ENCODE peak calls at places on chromosomes 5 and 9, in four cellular contexts. Y is A549, N is GM12878, V is IMR-90. S is an unnamed sample.

GRCh38 chr5:73311291-73312110 is 137.1 kb downstream of the FOXD1 start:
- DNase-seq in N (no peak), Y (peak; percentile 23), V (peak; percentile 92), S (peak; percentile 26)

GRCh38 chr5:149228610-149229297 is 42.9 kb upstream of the AFAP1L1 start:
- DNase-seq in Y (peak; percentile 85), V (peak; percentile 92), N (no peak), S (peak; percentile 56)

GRCh38 chr5:92364986-92365550 is 982.0 kb upstream of the ARRDC3 start:
- DNase-seq in N (no peak), Y (no peak), V (peak; percentile 23), S (no peak)

GRCh38 chr9:37732086-37732744 is 21.4 kb upstream of the TRMT10B start:
- DNase-seq in N (no peak), Y (no peak), V (no peak), S (no peak)

GRCh38 chr9:91502475-91502874 is 78.8 kb upstream of the NFIL3 start:
- DNase-seq in N (no peak), V (no peak), Y (no peak), S (no peak)

GRCh38 chr9:90838761-90839160 is 37.1 kb downstream of the SYK start:
- DNase-seq in N (no peak), V (no peak), Y (no peak), S (no peak)

GRCh38 chr9:121937248-121937647 is 155.9 kb downstream of the TTLL11 start:
- DNase-seq in V (no peak), N (no peak), Y (no peak), S (no peak)

GRCh38 chr9:121303456-121304451 is 35.8 kb downstream of the GSN start:
- DNase-seq in N (no peak), V (no peak), Y (peak; percentile 64), S (no peak)

GRCh38 chr5:172943906-172944305 is 15.3 kb upstream of the RPL26L1 start:
- DNase-seq in Y (no peak), V (no peak), N (no peak), S (no peak)

GRCh38 chr5:25285116-25285515 is 640.3 kb upstream of the CDH10 start:
- DNase-seq in Y (no peak), N (no peak), V (no peak), S (no peak)

GRCh38 chr5:122089614-122090013 is 11.6 kb upstream of the LOX start:
- DNase-seq in Y (no peak), V (peak; percentile 94), N (no peak), S (no peak)

GRCh38 chr5:122091942-122092600 is 14.0 kb upstream of the LOX start:
- DNase-seq in Y (peak; percentile 20), V (peak; percentile 77), N (no peak), S (peak; percentile 34)

GRCh38 chr5:122093415-122093814 is 15.4 kb upstream of the LOX start:
- DNase-seq in Y (no peak), N (no peak), V (peak; percentile 95), S (no peak)

GRCh38 chr5:122085041-122085440 is 7.0 kb upstream of the LOX start:
- DNase-seq in V (no peak), Y (no peak), N (no peak), S (no peak)

DNA sequence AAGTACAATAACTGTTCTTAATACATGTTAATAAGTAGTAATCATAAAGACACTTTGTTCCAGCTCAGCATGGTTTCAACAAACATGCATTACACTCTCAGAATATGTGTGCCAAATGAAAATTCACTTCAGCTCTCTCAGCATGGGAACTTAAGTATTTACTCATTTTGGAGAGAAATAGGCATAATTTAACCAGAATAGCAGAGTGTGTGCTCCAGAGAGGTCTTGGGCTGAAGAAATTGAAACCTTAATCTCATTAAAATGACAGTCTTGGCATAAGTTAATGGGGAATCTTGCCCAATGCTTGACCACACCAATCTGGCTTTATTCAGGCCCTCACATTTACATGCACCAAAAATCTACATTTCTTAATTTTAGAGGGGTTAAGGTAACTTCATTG is 11.0 kb upstream of the LOX start:
- DNase-seq in V (no peak), N (no peak), Y (no peak), S (no peak)
- TF ChIP-seq BHLHE40 in V (no peak), N (no peak), Y (no peak), S (no peak)

GRCh38 chr9:133355881-133356357 is 368 bp downstream of the SURF1 start:
- DNase-seq in Y (no peak), N (no peak), V (no peak), S (no peak)

GRCh38 chr9:133354766-133355165 is 1.5 kb downstream of the SURF1 start:
- DNase-seq in Y (no peak), V (no peak), N (no peak), S (no peak)

GRCh38 chr9:133357656-133358055 is 1.3 kb downstream of the SURF2 start:
- DNase-seq in Y (no peak), N (no peak), V (no peak), S (no peak)

GRCh38 chr9:133353548-133353947 is 2.7 kb downstream of the SURF1 start:
- DNase-seq in Y (no peak), N (no peak), V (no peak), S (no peak)

GRCh38 chr9:133356391-133357091 is at the start of the genes SURF1 and SURF2:
- DNase-seq in Y (peak; percentile 76), N (no peak), V (peak; percentile 66), S (peak; percentile 86)
- TF ChIP-seq BHLHE40 in Y (no peak), N (peak; percentile 84), V (no peak), S (no peak)

GRCh38 chr5:6792911-6793451 is 79.7 kb downstream of the TENT4A start:
- DNase-seq in Y (no peak), N (no peak), V (no peak), S (no peak)

GRCh38 chr5:6788956-6789649 is 75.9 kb downstream of the TENT4A start:
- DNase-seq in Y (no peak), V (no peak), N (no peak), S (no peak)

GRCh38 chr5:6790346-6790865 is 77.2 kb downstream of the TENT4A start:
- DNase-seq in N (no peak), V (no peak), Y (no peak), S (no peak)

GRCh38 chr5:6792376-6792775 is 79.1 kb downstream of the TENT4A start:
- DNase-seq in V (no peak), N (no peak), Y (no peak), S (no peak)

GRCh38 chr5:6791031-6791577 is 77.9 kb downstream of the TENT4A start:
- DNase-seq in N (no peak), Y (no peak), V (no peak), S (no peak)
- TF ChIP-seq BHLHE40 in N (no peak), Y (no peak), V (no peak), S (no peak)

GRCh38 chr9:100096378-100096916 is 2.4 kb downstream of the ERP44 start:
- DNase-seq in N (no peak), V (no peak), Y (no peak), S (no peak)

GRCh38 chr9:100099722-100100042 is 639 bp downstream of the INVS start:
- DNase-seq in N (no peak), Y (no peak), V (no peak), S (peak; percentile 17)

GRCh38 chr9:100098887-100099721 is at the start of the genes ERP44 and INVS:
- DNase-seq in V (peak; percentile 99), N (peak; percentile 97), Y (peak; percentile 99), S (peak; percentile 89)

GRCh38 chr9:100100268-100100667 is 1.2 kb downstream of the INVS start:
- DNase-seq in V (no peak), N (no peak), Y (no peak), S (no peak)

DNA sequence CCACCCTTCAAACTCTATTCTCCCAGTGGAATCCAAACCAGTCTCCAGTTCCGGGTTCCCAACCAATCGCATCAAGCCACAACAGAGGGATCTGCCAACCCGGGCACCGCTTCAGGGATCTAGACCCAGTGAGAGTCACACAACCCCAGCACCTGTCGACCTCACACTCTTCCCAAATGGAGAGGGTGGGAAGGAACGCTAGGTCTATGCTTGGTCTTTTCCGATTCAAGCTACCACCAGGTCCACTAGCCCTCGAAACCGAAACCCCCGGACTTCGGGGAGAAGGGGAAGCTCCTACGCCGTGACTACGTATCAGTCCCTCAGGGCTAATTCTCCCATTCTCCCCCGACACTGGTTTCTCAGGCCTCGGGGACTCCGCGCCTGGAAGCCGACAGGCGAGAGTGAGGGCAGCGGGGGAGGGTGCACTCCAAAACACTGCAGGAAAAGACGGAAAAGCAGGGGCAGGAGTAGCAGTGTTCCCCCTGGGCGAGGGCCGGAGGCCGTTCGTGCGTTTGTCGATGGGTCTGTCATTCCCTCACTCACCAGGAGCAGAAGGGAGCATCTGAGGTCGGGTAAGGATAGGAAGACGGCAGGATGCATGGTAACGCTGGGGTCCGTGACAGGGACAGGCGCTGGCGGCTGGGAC is 436 bp downstream of the ERP44 start:
- DNase-seq in Y (peak; percentile 71), V (peak; percentile 54), N (no peak), S (peak; percentile 49)
- TF ChIP-seq BHLHE40 in Y (no peak), V (no peak), N (no peak), S (no peak)

DNA sequence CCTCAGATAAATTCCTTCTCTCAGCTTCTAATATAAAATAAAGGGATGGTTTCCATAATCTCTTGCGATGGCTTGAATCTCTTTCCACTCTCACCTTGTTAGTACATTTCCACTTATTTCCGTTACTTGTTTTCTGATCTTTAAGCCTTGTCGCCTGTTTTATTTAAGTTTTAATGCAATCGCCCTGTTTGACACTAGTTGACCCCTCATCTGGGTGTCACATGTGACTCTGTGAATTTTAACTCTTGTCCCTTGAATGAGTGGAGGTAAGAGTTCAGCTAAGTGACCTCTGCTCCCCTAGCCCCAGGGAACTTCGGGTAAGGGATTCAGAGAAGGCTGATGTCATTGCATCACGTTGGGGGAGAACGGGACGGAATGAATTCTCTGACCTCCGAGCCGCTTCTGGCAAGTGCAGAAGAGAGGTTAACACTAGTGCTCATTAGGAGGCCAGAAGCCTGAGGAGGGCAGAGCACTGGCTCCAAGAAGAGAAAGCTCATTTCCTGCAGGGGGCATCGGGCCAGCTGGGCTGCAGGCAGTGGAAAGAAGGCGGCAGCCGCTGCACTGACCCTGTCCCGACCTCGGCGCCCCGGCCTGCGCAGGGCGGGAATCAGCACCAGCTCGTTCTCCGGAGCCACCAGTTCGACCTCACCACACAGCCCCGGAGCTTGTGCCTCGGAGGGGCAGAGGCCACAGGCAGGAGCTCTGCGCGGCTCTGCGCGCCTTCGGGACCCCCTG is 569 bp downstream of the HINT2 start:
- DNase-seq in V (peak; percentile 41), N (no peak), Y (peak; percentile 72), S (peak; percentile 53)
- TF ChIP-seq BHLHE40 in V (no peak), N (no peak), Y (no peak), S (no peak)

GRCh38 chr9:5778799-5779198 is 54.1 kb downstream of the ERMP1 start:
- DNase-seq in N (no peak), Y (peak; percentile 31), V (no peak), S (no peak)

GRCh38 chr9:5767968-5768932 is 64.7 kb downstream of the ERMP1 start:
- DNase-seq in V (no peak), N (peak; percentile 66), Y (no peak), S (no peak)

DNA sequence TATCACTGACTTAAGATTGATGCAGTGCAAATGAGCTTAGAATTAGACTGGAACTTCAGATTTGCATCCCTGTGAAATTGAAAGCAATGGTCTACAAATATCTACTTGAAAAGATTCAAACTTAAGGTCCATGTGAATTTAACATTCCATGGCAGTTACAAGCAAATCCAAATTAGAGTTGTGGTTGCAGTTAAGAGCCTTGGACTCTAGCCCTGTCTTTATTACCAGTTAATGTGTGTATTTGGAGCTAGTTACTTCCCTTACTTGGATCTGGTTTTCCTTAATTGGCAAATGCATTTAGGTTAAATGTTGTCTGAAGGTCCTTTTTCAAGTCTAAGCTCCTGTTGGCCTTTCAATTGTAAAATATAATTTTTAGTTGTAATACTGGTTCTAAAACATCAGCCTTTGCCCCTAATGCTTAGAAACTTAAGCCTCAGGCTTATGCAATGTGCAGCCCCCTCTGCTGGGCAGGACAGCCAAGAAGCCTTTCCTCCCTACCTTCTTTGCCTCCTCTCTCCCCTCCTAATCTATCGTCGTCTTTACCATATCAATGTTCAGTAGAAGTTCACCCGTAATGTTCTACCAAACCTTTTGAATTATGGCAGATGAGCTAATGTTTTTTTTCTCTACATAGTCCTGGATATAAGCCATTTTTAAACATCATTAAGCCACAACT is 59.5 kb downstream of the ERMP1 start:
- DNase-seq in N (no peak), V (no peak), Y (no peak), S (no peak)
- TF ChIP-seq BHLHE40 in N (no peak), V (no peak), Y (no peak), S (no peak)

S was measured in HEK293T.